ENCODE peak calls at places on chromosomes 12 and 14, in ten cellular contexts. One of them, this sample, is unnamed.

GRCh38 chr12:17992002-17992656 is 97.9 kb downstream of the RERGL start:
- DNase-seq in tibial artery: no peak
- DNase-seq in PC-3: peak; percentile 53
- DNase-seq in IMR-90: peak; percentile 7
- DNase-seq in WERI-Rb-1: peak; percentile 29
- DNase-seq in cardiac muscle cell: peak; percentile 46
- DNase-seq in right lobe of liver: no peak
- DNase-seq in neural progenitor cell: peak; percentile 49
- DNase-seq in K562: peak; percentile 9
- DNase-seq in A549: peak; percentile 60
- DNase-seq in this sample: no peak

GRCh38 chr14:78902010-78902623 is 731.9 kb downstream of the NRXN3 start:
- DNase-seq in WERI-Rb-1: peak; percentile 59
- DNase-seq in A549: peak; percentile 34
- DNase-seq in cardiac muscle cell: peak; percentile 59
- DNase-seq in neural progenitor cell: peak; percentile 79
- DNase-seq in PC-3: peak; percentile 29
- DNase-seq in tibial artery: no peak
- DNase-seq in K562: peak; percentile 4
- DNase-seq in right lobe of liver: no peak
- DNase-seq in IMR-90: peak; percentile 54
- DNase-seq in this sample: no peak

GRCh38 chr14:21197418-21198205 is 41.7 kb upstream of the OR5AU1 start:
- DNase-seq in tibial artery: no peak
- DNase-seq in PC-3: no peak
- DNase-seq in K562: no peak
- DNase-seq in neural progenitor cell: no peak
- DNase-seq in WERI-Rb-1: no peak
- DNase-seq in IMR-90: no peak
- DNase-seq in A549: no peak
- DNase-seq in cardiac muscle cell: no peak
- DNase-seq in right lobe of liver: no peak
- DNase-seq in this sample: no peak

GRCh38 chr12:84911331-84912190 is 1.0 kb downstream of the SLC6A15 start:
- DNase-seq in cardiac muscle cell: peak; percentile 81
- DNase-seq in WERI-Rb-1: peak; percentile 90
- DNase-seq in A549: peak; percentile 72
- DNase-seq in neural progenitor cell: peak; percentile 93
- DNase-seq in K562: no peak
- DNase-seq in PC-3: peak; percentile 43
- DNase-seq in IMR-90: peak; percentile 56
- DNase-seq in tibial artery: peak; percentile 59
- DNase-seq in right lobe of liver: no peak
- DNase-seq in this sample: peak; percentile 27

GRCh38 chr14:106690333-106690891 is 1164.0 kb downstream of the TMEM121 start:
- DNase-seq in cardiac muscle cell: no peak
- DNase-seq in tibial artery: no peak
- DNase-seq in right lobe of liver: no peak
- DNase-seq in WERI-Rb-1: no peak
- DNase-seq in A549: no peak
- DNase-seq in PC-3: no peak
- DNase-seq in K562: no peak
- DNase-seq in IMR-90: no peak
- DNase-seq in neural progenitor cell: no peak
- DNase-seq in this sample: no peak

GRCh38 chr12:48925218-48925871 is at the start of gene FKBP11:
- DNase-seq in cardiac muscle cell: peak; percentile 60
- DNase-seq in A549: peak; percentile 51
- DNase-seq in WERI-Rb-1: peak; percentile 25
- DNase-seq in right lobe of liver: peak; percentile 79
- DNase-seq in PC-3: no peak
- DNase-seq in K562: no peak
- DNase-seq in IMR-90: peak; percentile 26
- DNase-seq in neural progenitor cell: peak; percentile 60
- DNase-seq in tibial artery: peak; percentile 80
- DNase-seq in this sample: peak; percentile 57

GRCh38 chr12:50764861-50765324 is 992 bp downstream of the ATF1 start:
- DNase-seq in K562: no peak
- DNase-seq in WERI-Rb-1: no peak
- DNase-seq in PC-3: peak; percentile 45
- DNase-seq in cardiac muscle cell: peak; percentile 48
- DNase-seq in IMR-90: peak; percentile 35
- DNase-seq in tibial artery: no peak
- DNase-seq in A549: peak; percentile 72
- DNase-seq in right lobe of liver: peak; percentile 61
- DNase-seq in neural progenitor cell: no peak
- DNase-seq in this sample: peak; percentile 26

GRCh38 chr14:69853774-69854173 is 25.4 kb upstream of the SMOC1 start:
- DNase-seq in cardiac muscle cell: no peak
- DNase-seq in right lobe of liver: no peak
- DNase-seq in tibial artery: no peak
- DNase-seq in A549: no peak
- DNase-seq in WERI-Rb-1: no peak
- DNase-seq in K562: no peak
- DNase-seq in neural progenitor cell: no peak
- DNase-seq in IMR-90: no peak
- DNase-seq in PC-3: no peak
- DNase-seq in this sample: no peak

GRCh38 chr14:30680036-30680435 is 57.9 kb downstream of the SCFD1 start:
- DNase-seq in PC-3: no peak
- DNase-seq in WERI-Rb-1: no peak
- DNase-seq in neural progenitor cell: no peak
- DNase-seq in right lobe of liver: no peak
- DNase-seq in A549: no peak
- DNase-seq in tibial artery: no peak
- DNase-seq in IMR-90: no peak
- DNase-seq in cardiac muscle cell: no peak
- DNase-seq in K562: no peak
- DNase-seq in this sample: no peak

GRCh38 chr14:30679032-30679431 is 56.9 kb downstream of the SCFD1 start:
- DNase-seq in tibial artery: no peak
- DNase-seq in right lobe of liver: no peak
- DNase-seq in neural progenitor cell: no peak
- DNase-seq in cardiac muscle cell: no peak
- DNase-seq in WERI-Rb-1: no peak
- DNase-seq in PC-3: no peak
- DNase-seq in A549: no peak
- DNase-seq in IMR-90: no peak
- DNase-seq in K562: no peak
- DNase-seq in this sample: no peak

DNA sequence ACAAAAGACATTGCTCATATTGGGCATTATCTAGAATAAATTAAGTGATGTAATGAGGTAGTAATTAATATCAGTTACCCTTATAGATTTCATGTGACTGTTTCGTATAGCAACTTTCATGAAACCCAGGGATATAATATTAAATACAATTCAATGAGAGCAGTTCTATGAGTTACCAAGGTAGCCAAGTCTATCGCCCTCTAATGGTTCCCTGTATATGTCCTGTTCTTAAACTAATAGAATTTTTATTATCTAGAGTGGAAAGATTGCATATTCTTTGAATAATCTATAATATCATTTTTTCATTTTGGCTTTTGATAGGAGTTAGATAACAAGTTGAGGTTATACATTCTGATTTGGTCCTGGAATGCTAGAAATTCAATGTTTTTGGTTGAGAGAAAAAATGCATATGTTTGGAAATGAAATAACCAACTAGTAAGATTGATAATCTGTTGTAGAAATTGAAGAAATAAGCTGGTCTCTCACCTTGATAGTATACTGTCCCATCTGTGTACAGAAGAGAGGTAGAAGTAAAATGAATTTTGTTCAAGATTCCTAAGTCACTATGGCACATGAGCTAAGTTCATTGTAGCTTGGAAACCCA is 59.7 kb downstream of the SCFD1 start:
- DNase-seq in neural progenitor cell: no peak
- DNase-seq in A549: peak; percentile 18
- DNase-seq in PC-3: peak; percentile 38
- DNase-seq in IMR-90: peak; percentile 14
- DNase-seq in cardiac muscle cell: peak; percentile 10
- DNase-seq in WERI-Rb-1: no peak
- DNase-seq in right lobe of liver: no peak
- DNase-seq in K562: no peak
- DNase-seq in tibial artery: no peak
- DNase-seq in this sample: no peak
- TF ChIP-seq CTCF in neural progenitor cell: peak; percentile 57
- TF ChIP-seq CTCF in A549: peak; percentile 56
- TF ChIP-seq CTCF in PC-3: peak; percentile 78
- TF ChIP-seq CTCF in IMR-90: peak; percentile 39
- TF ChIP-seq CTCF in cardiac muscle cell: peak; percentile 48
- TF ChIP-seq CTCF in WERI-Rb-1: peak; percentile 33
- TF ChIP-seq CTCF in right lobe of liver: peak; percentile 7
- TF ChIP-seq CTCF in K562: no peak
- TF ChIP-seq CTCF in tibial artery: no peak
- TF ChIP-seq CTCF in this sample: no peak

GRCh38 chr12:94987806-94988205 is 15.7 kb downstream of the NDUFA12 start:
- DNase-seq in WERI-Rb-1: no peak
- DNase-seq in IMR-90: no peak
- DNase-seq in K562: no peak
- DNase-seq in cardiac muscle cell: no peak
- DNase-seq in PC-3: no peak
- DNase-seq in A549: no peak
- DNase-seq in right lobe of liver: no peak
- DNase-seq in neural progenitor cell: no peak
- DNase-seq in tibial artery: no peak
- DNase-seq in this sample: no peak

GRCh38 chr12:94982456-94982855 is 21.0 kb downstream of the NDUFA12 start:
- DNase-seq in WERI-Rb-1: no peak
- DNase-seq in PC-3: no peak
- DNase-seq in right lobe of liver: no peak
- DNase-seq in tibial artery: no peak
- DNase-seq in cardiac muscle cell: no peak
- DNase-seq in A549: no peak
- DNase-seq in K562: no peak
- DNase-seq in neural progenitor cell: peak; percentile 19
- DNase-seq in IMR-90: no peak
- DNase-seq in this sample: no peak

GRCh38 chr12:94980577-94980976 is 22.9 kb downstream of the NDUFA12 start:
- DNase-seq in tibial artery: no peak
- DNase-seq in WERI-Rb-1: no peak
- DNase-seq in A549: peak; percentile 30
- DNase-seq in cardiac muscle cell: peak; percentile 42
- DNase-seq in K562: no peak
- DNase-seq in IMR-90: peak; percentile 42
- DNase-seq in right lobe of liver: no peak
- DNase-seq in neural progenitor cell: no peak
- DNase-seq in PC-3: peak; percentile 2
- DNase-seq in this sample: no peak

GRCh38 chr12:94979941-94980340 is 23.6 kb downstream of the NDUFA12 start:
- DNase-seq in K562: no peak
- DNase-seq in PC-3: no peak
- DNase-seq in IMR-90: no peak
- DNase-seq in right lobe of liver: no peak
- DNase-seq in WERI-Rb-1: no peak
- DNase-seq in neural progenitor cell: no peak
- DNase-seq in cardiac muscle cell: no peak
- DNase-seq in A549: no peak
- DNase-seq in tibial artery: no peak
- DNase-seq in this sample: no peak

GRCh38 chr12:94983321-94983720 is 20.2 kb downstream of the NDUFA12 start:
- DNase-seq in cardiac muscle cell: no peak
- DNase-seq in WERI-Rb-1: no peak
- DNase-seq in right lobe of liver: no peak
- DNase-seq in PC-3: no peak
- DNase-seq in IMR-90: peak; percentile 2
- DNase-seq in A549: no peak
- DNase-seq in tibial artery: no peak
- DNase-seq in neural progenitor cell: no peak
- DNase-seq in K562: no peak
- DNase-seq in this sample: no peak
- H3K27ac ChIP-seq in cardiac muscle cell: no peak overlapping the region
- H3K27ac ChIP-seq in WERI-Rb-1: no peak overlapping the region
- H3K27ac ChIP-seq in right lobe of liver: no peak overlapping the region
- H3K27ac ChIP-seq in PC-3: no peak overlapping the region
- H3K27ac ChIP-seq in IMR-90: peak overlapping the region; percentile 87
- H3K27ac ChIP-seq in A549: no peak overlapping the region
- H3K27ac ChIP-seq in tibial artery: no peak overlapping the region
- H3K27ac ChIP-seq in neural progenitor cell: no peak overlapping the region
- H3K27ac ChIP-seq in K562: no peak overlapping the region
- H3K27ac ChIP-seq in this sample: no peak overlapping the region

GRCh38 chr14:105096206-105096875 is 31.1 kb upstream of the GPR132 start:
- DNase-seq in A549: no peak
- DNase-seq in IMR-90: no peak
- DNase-seq in right lobe of liver: no peak
- DNase-seq in K562: no peak
- DNase-seq in cardiac muscle cell: no peak
- DNase-seq in tibial artery: peak; percentile 21
- DNase-seq in WERI-Rb-1: no peak
- DNase-seq in PC-3: no peak
- DNase-seq in neural progenitor cell: no peak
- DNase-seq in this sample: no peak

GRCh38 chr14:105092912-105093425 is 27.7 kb upstream of the GPR132 start:
- DNase-seq in tibial artery: peak; percentile 75
- DNase-seq in right lobe of liver: no peak
- DNase-seq in neural progenitor cell: peak; percentile 67
- DNase-seq in A549: peak; percentile 85
- DNase-seq in IMR-90: peak; percentile 58
- DNase-seq in cardiac muscle cell: peak; percentile 75
- DNase-seq in WERI-Rb-1: peak; percentile 75
- DNase-seq in PC-3: peak; percentile 66
- DNase-seq in K562: peak; percentile 64
- DNase-seq in this sample: peak; percentile 61

GRCh38 chr14:105095236-105095805 is 30.1 kb upstream of the GPR132 start:
- DNase-seq in PC-3: no peak
- DNase-seq in neural progenitor cell: no peak
- DNase-seq in WERI-Rb-1: no peak
- DNase-seq in right lobe of liver: no peak
- DNase-seq in cardiac muscle cell: no peak
- DNase-seq in IMR-90: no peak
- DNase-seq in A549: no peak
- DNase-seq in tibial artery: peak; percentile 56
- DNase-seq in K562: no peak
- DNase-seq in this sample: no peak

GRCh38 chr14:105093426-105094192 is 28.4 kb upstream of the GPR132 start:
- DNase-seq in K562: peak; percentile 84
- DNase-seq in IMR-90: peak; percentile 72
- DNase-seq in neural progenitor cell: peak; percentile 94
- DNase-seq in cardiac muscle cell: peak; percentile 89
- DNase-seq in PC-3: peak; percentile 80
- DNase-seq in tibial artery: peak; percentile 84
- DNase-seq in A549: peak; percentile 93
- DNase-seq in right lobe of liver: no peak
- DNase-seq in WERI-Rb-1: peak; percentile 95
- DNase-seq in this sample: peak; percentile 87

GRCh38 chr14:105094193-105094907 is 29.1 kb upstream of the GPR132 start:
- DNase-seq in K562: no peak
- DNase-seq in right lobe of liver: no peak
- DNase-seq in A549: no peak
- DNase-seq in tibial artery: peak; percentile 70
- DNase-seq in WERI-Rb-1: no peak
- DNase-seq in IMR-90: no peak
- DNase-seq in cardiac muscle cell: no peak
- DNase-seq in PC-3: no peak
- DNase-seq in neural progenitor cell: no peak
- DNase-seq in this sample: no peak
- H3K4me3 ChIP-seq in K562: no peak overlapping the region
- H3K4me3 ChIP-seq in right lobe of liver: peak overlapping the region; percentile 48
- H3K4me3 ChIP-seq in A549: peak overlapping the region; percentile 92
- H3K4me3 ChIP-seq in tibial artery: peak overlapping the region; percentile 77
- H3K4me3 ChIP-seq in WERI-Rb-1: peak overlapping the region; percentile 80
- H3K4me3 ChIP-seq in IMR-90: peak overlapping the region; percentile 90
- H3K4me3 ChIP-seq in cardiac muscle cell: peak overlapping the region; percentile 54
- H3K4me3 ChIP-seq in PC-3: peak overlapping the region; percentile 83
- H3K4me3 ChIP-seq in neural progenitor cell: peak overlapping the region; percentile 82
- H3K4me3 ChIP-seq in this sample: peak overlapping the region; percentile 65

GRCh38 chr14:101197595-101198397 is 294.3 kb upstream of the RTL1 start:
- DNase-seq in PC-3: no peak
- DNase-seq in tibial artery: no peak
- DNase-seq in IMR-90: no peak
- DNase-seq in A549: no peak
- DNase-seq in neural progenitor cell: no peak
- DNase-seq in right lobe of liver: peak; percentile 29
- DNase-seq in cardiac muscle cell: no peak
- DNase-seq in K562: no peak
- DNase-seq in WERI-Rb-1: no peak
- DNase-seq in this sample: peak; percentile 11
- TF ChIP-seq CTCF in PC-3: no peak
- TF ChIP-seq CTCF in tibial artery: no peak
- TF ChIP-seq CTCF in IMR-90: no peak
- TF ChIP-seq CTCF in A549: no peak
- TF ChIP-seq CTCF in neural progenitor cell: no peak
- TF ChIP-seq CTCF in right lobe of liver: no peak
- TF ChIP-seq CTCF in cardiac muscle cell: no peak
- TF ChIP-seq CTCF in K562: no peak
- TF ChIP-seq CTCF in WERI-Rb-1: no peak
- TF ChIP-seq CTCF in this sample: no peak